ENCODE peak calls at places on chromosomes 2 and 18, in five cellular contexts. One of them, this sample, is unnamed.

GRCh38 chr2:11071207-11071606 is 84.1 kb upstream of the SLC66A3 start:
- DNase-seq in GM12864: peak; percentile 4
- DNase-seq in CD8-positive, alpha-beta memory T cell: no peak
- DNase-seq in Daoy: peak; percentile 35
- DNase-seq in activated CD8-positive, alpha-beta memory T cell treated with anti-CD3 and anti-CD28 coated beads, Interleukin-2, amount 50 U/mL, for 48 hours: peak; percentile 30
- DNase-seq in this sample: no peak

GRCh38 chr2:169131587-169132512 is 62.5 kb downstream of the DHRS9 start:
- DNase-seq in GM12864: no peak
- DNase-seq in activated CD8-positive, alpha-beta memory T cell treated with anti-CD3 and anti-CD28 coated beads, Interleukin-2, amount 50 U/mL, for 48 hours: no peak
- DNase-seq in CD8-positive, alpha-beta memory T cell: peak; percentile 39
- DNase-seq in Daoy: peak; percentile 46
- DNase-seq in this sample: peak; percentile 35

GRCh38 chr18:76208632-76209308 is 286.3 kb downstream of the ZNF516 start:
- DNase-seq in activated CD8-positive, alpha-beta memory T cell treated with anti-CD3 and anti-CD28 coated beads, Interleukin-2, amount 50 U/mL, for 48 hours: no peak
- DNase-seq in Daoy: peak; percentile 44
- DNase-seq in GM12864: no peak
- DNase-seq in CD8-positive, alpha-beta memory T cell: no peak
- DNase-seq in this sample: no peak

GRCh38 chr18:9996104-9996503 is 82.3 kb downstream of the VAPA start:
- DNase-seq in CD8-positive, alpha-beta memory T cell: no peak
- DNase-seq in GM12864: no peak
- DNase-seq in Daoy: no peak
- DNase-seq in activated CD8-positive, alpha-beta memory T cell treated with anti-CD3 and anti-CD28 coated beads, Interleukin-2, amount 50 U/mL, for 48 hours: no peak
- DNase-seq in this sample: no peak

GRCh38 chr2:119645173-119645846 is 33.7 kb upstream of the TMEM177 start:
- DNase-seq in CD8-positive, alpha-beta memory T cell: no peak
- DNase-seq in Daoy: no peak
- DNase-seq in GM12864: no peak
- DNase-seq in activated CD8-positive, alpha-beta memory T cell treated with anti-CD3 and anti-CD28 coated beads, Interleukin-2, amount 50 U/mL, for 48 hours: no peak
- DNase-seq in this sample: no peak

GRCh38 chr2:28362991-28363521 is 29.6 kb upstream of the FOSL2 start:
- DNase-seq in Daoy: no peak
- DNase-seq in activated CD8-positive, alpha-beta memory T cell treated with anti-CD3 and anti-CD28 coated beads, Interleukin-2, amount 50 U/mL, for 48 hours: no peak
- DNase-seq in CD8-positive, alpha-beta memory T cell: no peak
- DNase-seq in GM12864: no peak
- DNase-seq in this sample: no peak

GRCh38 chr18:22999212-22999611 is 66.1 kb downstream of the RBBP8 start:
- DNase-seq in Daoy: no peak
- DNase-seq in GM12864: no peak
- DNase-seq in activated CD8-positive, alpha-beta memory T cell treated with anti-CD3 and anti-CD28 coated beads, Interleukin-2, amount 50 U/mL, for 48 hours: no peak
- DNase-seq in CD8-positive, alpha-beta memory T cell: no peak
- DNase-seq in this sample: no peak

GRCh38 chr2:11054783-11055751 is 100.2 kb upstream of the SLC66A3 start:
- DNase-seq in GM12864: no peak
- DNase-seq in CD8-positive, alpha-beta memory T cell: no peak
- DNase-seq in Daoy: no peak
- DNase-seq in activated CD8-positive, alpha-beta memory T cell treated with anti-CD3 and anti-CD28 coated beads, Interleukin-2, amount 50 U/mL, for 48 hours: no peak
- DNase-seq in this sample: no peak

GRCh38 chr18:67468038-67468437 is 48.5 kb downstream of the DSEL start:
- DNase-seq in Daoy: no peak
- DNase-seq in GM12864: no peak
- DNase-seq in CD8-positive, alpha-beta memory T cell: no peak
- DNase-seq in activated CD8-positive, alpha-beta memory T cell treated with anti-CD3 and anti-CD28 coated beads, Interleukin-2, amount 50 U/mL, for 48 hours: no peak
- DNase-seq in this sample: no peak

GRCh38 chr2:45119038-45119437 is 109.8 kb upstream of the SIX2 start:
- DNase-seq in CD8-positive, alpha-beta memory T cell: no peak
- DNase-seq in activated CD8-positive, alpha-beta memory T cell treated with anti-CD3 and anti-CD28 coated beads, Interleukin-2, amount 50 U/mL, for 48 hours: no peak
- DNase-seq in Daoy: peak; percentile 55
- DNase-seq in GM12864: no peak
- DNase-seq in this sample: no peak